ENCODE peak calls at places on chromosome 14, in eight cellular contexts. P is T-helper 2 cell, O is breast epithelium, U is osteocyte, I is stomach, S is NCI-H2081, H is T-cell, Z is Daoy. D is an unnamed sample.

GRCh38 chr14:60723218-60724079 is 702 bp downstream of the SIX4 start:
- DNase-seq in Z (peak), P (no peak), U (peak), H (no peak), O (peak), S (peak), I (peak), D (no peak)

GRCh38 chr14:94805726-94806288 is 35.9 kb upstream of the GSC start:
- DNase-seq in U (no peak), I (no peak), S (no peak), O (no peak), Z (no peak), H (no peak), P (no peak), D (no peak)

GRCh38 chr14:53953002-53953827 is 3.4 kb downstream of the BMP4 start:
- DNase-seq in O (peak), U (peak), I (peak), H (no peak), P (no peak), Z (peak), S (no peak), D (no peak)

GRCh38 chr14:97350894-97351713 is 553.9 kb downstream of the VRK1 start:
- DNase-seq in U (peak), Z (no peak), I (peak), S (no peak), O (no peak), H (no peak), P (no peak), D (no peak)

GRCh38 chr14:104091061-104091926 is 5.8 kb downstream of the ASPG start:
- DNase-seq in U (no peak), Z (no peak), O (no peak), H (no peak), S (no peak), I (no peak), P (no peak), D (no peak)

GRCh38 chr14:50812856-50813543 is 18.0 kb downstream of the NIN start:
- DNase-seq in U (no peak), Z (no peak), I (no peak), H (no peak), P (no peak), O (no peak), S (no peak), D (no peak)

GRCh38 chr14:36663404-36664321 is 2.0 kb downstream of the PAX9 start:
- DNase-seq in I (no peak), O (no peak), Z (peak), H (no peak), U (no peak), S (no peak), P (no peak), D (no peak)

GRCh38 chr14:89576132-89576923 is 159.3 kb upstream of the FOXN3 start:
- DNase-seq in U (peak), H (no peak), P (no peak), I (no peak), Z (no peak), O (no peak), S (no peak), D (no peak)

GRCh38 chr14:104431351-104431928 is 148.1 kb upstream of the C14orf180 start:
- DNase-seq in U (no peak), O (no peak), H (no peak), Z (no peak), P (no peak), I (no peak), S (no peak), D (no peak)

GRCh38 chr14:90536511-90537191 is 139.8 kb downstream of the CALM1 start:
- DNase-seq in U (no peak), O (no peak), Z (peak), S (no peak), I (no peak), P (no peak), H (no peak), D (no peak)

GRCh38 chr14:70782361-70782760 is 27.0 kb downstream of the MAP3K9 start:
- DNase-seq in I (no peak), Z (peak), H (no peak), S (no peak), O (no peak), P (no peak), U (no peak), D (no peak)

GRCh38 chr14:36451346-36452065 is 68.5 kb downstream of the NKX2-1 start:
- DNase-seq in U (no peak), O (no peak), Z (no peak), S (no peak), P (no peak), H (no peak), I (no peak), D (no peak)

GRCh38 chr14:36438883-36439282 is 81.1 kb downstream of the NKX2-1 start:
- DNase-seq in H (no peak), O (no peak), U (no peak), P (no peak), Z (no peak), S (no peak), I (no peak), D (no peak)

GRCh38 chr14:94031880-94032279 is 5.7 kb downstream of the OTUB2 start:
- DNase-seq in U (no peak), Z (no peak), I (no peak), P (no peak), O (no peak), H (no peak), S (no peak), D (no peak)

GRCh38 chr14:103528158-103528511 is 861 bp upstream of the TRMT61A start:
- DNase-seq in O (no peak), H (no peak), I (peak), U (no peak), S (peak), Z (no peak), P (no peak), D (no peak)

GRCh38 chr14:54781936-54782802 is 120.5 kb downstream of the GCH1 start:
- DNase-seq in S (peak), P (no peak), O (no peak), H (no peak), I (no peak), U (no peak), Z (no peak), D (no peak)

GRCh38 chr14:77026930-77027537 is 1.5 kb downstream of the IRF2BPL start:
- DNase-seq in I (peak), S (peak), U (no peak), H (peak), Z (peak), O (no peak), P (peak), D (peak)

GRCh38 chr14:61140872-61141271 is 140.3 kb downstream of the TMEM30B start:
- DNase-seq in I (no peak), H (no peak), U (no peak), S (no peak), Z (peak), P (no peak), O (no peak), D (no peak)

GRCh38 chr14:72479471-72479931 is 414.4 kb downstream of the DPF3 start:
- DNase-seq in P (no peak), S (no peak), H (no peak), O (no peak), Z (peak), U (no peak), I (no peak), D (no peak)

GRCh38 chr14:69483765-69484443 is 624 bp upstream of the PLEKHD1 start:
- DNase-seq in O (peak), U (no peak), H (no peak), S (peak), P (no peak), I (no peak), Z (peak), D (no peak)

GRCh38 chr14:50521912-50522341 is 10.4 kb downstream of the MAP4K5 start:
- DNase-seq in P (no peak), I (no peak), O (no peak), Z (peak), U (no peak), S (no peak), H (no peak), D (no peak)

GRCh38 chr14:66459603-66460002 is 26.6 kb upstream of the CCDC196 start:
- DNase-seq in H (no peak), U (no peak), Z (no peak), O (no peak), P (no peak), I (no peak), S (no peak), D (no peak)

GRCh38 chr14:39016733-39017095 is 86.3 kb downstream of the SEC23A start:
- DNase-seq in U (no peak), S (no peak), Z (no peak), O (no peak), H (no peak), I (no peak), P (no peak), D (no peak)

GRCh38 chr14:81509838-81510452 is 23.7 kb downstream of the SEL1L start:
- DNase-seq in O (no peak), U (no peak), I (no peak), Z (no peak), H (no peak), S (no peak), P (no peak), D (no peak)

GRCh38 chr14:30193791-30194407 is 266.3 kb upstream of the PRKD1 start:
- DNase-seq in I (no peak), U (no peak), Z (peak), H (no peak), S (no peak), P (no peak), O (no peak), D (no peak)

GRCh38 chr14:97994020-97994531 is 1196.9 kb downstream of the VRK1 start:
- DNase-seq in U (no peak), I (no peak), O (no peak), H (no peak), Z (no peak), S (no peak), P (no peak), D (no peak)

GRCh38 chr14:103607822-103608221 is 21.2 kb upstream of the KLC1 start:
- DNase-seq in Z (no peak), H (no peak), S (no peak), P (no peak), O (no peak), U (no peak), I (no peak), D (no peak)

GRCh38 chr14:94112513-94113060 is 2.1 kb downstream of the IFI27 start:
- DNase-seq in U (no peak), Z (no peak), S (no peak), I (peak), H (no peak), O (no peak), P (no peak), D (no peak)

GRCh38 chr14:69619007-69619406 is 7.6 kb downstream of the SUSD6 start:
- DNase-seq in U (no peak), I (no peak), P (no peak), Z (no peak), H (no peak), S (no peak), O (no peak), D (no peak)

GRCh38 chr14:20624495-20625070 is 16.9 kb downstream of the OR6S1 start:
- DNase-seq in O (no peak), Z (peak), U (no peak), I (peak), P (no peak), H (no peak), S (no peak), D (no peak)

GRCh38 chr14:68015356-68016242 is 196.0 kb downstream of the RAD51B start:
- DNase-seq in H (no peak), S (no peak), O (no peak), Z (no peak), U (no peak), P (no peak), I (no peak), D (no peak)

GRCh38 chr14:89702151-89702936 is 252.2 kb downstream of the EFCAB11 start:
- DNase-seq in Z (peak), U (no peak), P (no peak), H (no peak), S (no peak), O (no peak), I (no peak), D (no peak)

GRCh38 chr14:101132051-101132541 is 228.6 kb upstream of the RTL1 start:
- DNase-seq in P (no peak), O (no peak), H (no peak), I (peak), Z (peak), S (no peak), U (peak), D (no peak)